ENCODE peak calls at places on chromosomes 5 and 9, in five cellular contexts. One of them, this sample, is unnamed.

GRCh38 chr5:107687937-107688336 is 17.2 kb upstream of the EFNA5 start:
- DNase-seq in H54: no peak
- DNase-seq in activated naive CD4-positive, alpha-beta T cell treated with anti-CD3 and anti-CD28 coated beads for 36 hours: no peak
- DNase-seq in mucosa of gallbladder: no peak
- DNase-seq in heart right ventricle: no peak
- DNase-seq in this sample: no peak

GRCh38 chr5:149371296-149371962 is 7.7 kb downstream of the IL17B start:
- DNase-seq in activated naive CD4-positive, alpha-beta T cell treated with anti-CD3 and anti-CD28 coated beads for 36 hours: peak
- DNase-seq in H54: peak
- DNase-seq in mucosa of gallbladder: peak
- DNase-seq in heart right ventricle: peak
- DNase-seq in this sample: peak

GRCh38 chr9:135474915-135475314 is 4.7 kb upstream of the PPP1R26 start:
- DNase-seq in heart right ventricle: no peak
- DNase-seq in mucosa of gallbladder: no peak
- DNase-seq in H54: no peak
- DNase-seq in activated naive CD4-positive, alpha-beta T cell treated with anti-CD3 and anti-CD28 coated beads for 36 hours: peak
- DNase-seq in this sample: peak

GRCh38 chr9:88586452-88586851 is 51.5 kb downstream of the NXNL2 start:
- DNase-seq in H54: no peak
- DNase-seq in mucosa of gallbladder: peak
- DNase-seq in activated naive CD4-positive, alpha-beta T cell treated with anti-CD3 and anti-CD28 coated beads for 36 hours: no peak
- DNase-seq in heart right ventricle: no peak
- DNase-seq in this sample: no peak

GRCh38 chr9:33506626-33507370 is 17.3 kb upstream of the ANKRD18B start:
- DNase-seq in heart right ventricle: no peak
- DNase-seq in H54: no peak
- DNase-seq in mucosa of gallbladder: no peak
- DNase-seq in activated naive CD4-positive, alpha-beta T cell treated with anti-CD3 and anti-CD28 coated beads for 36 hours: peak
- DNase-seq in this sample: no peak

GRCh38 chr9:34540826-34541225 is 18.0 kb upstream of the ENHO start:
- DNase-seq in activated naive CD4-positive, alpha-beta T cell treated with anti-CD3 and anti-CD28 coated beads for 36 hours: no peak
- DNase-seq in mucosa of gallbladder: peak
- DNase-seq in heart right ventricle: no peak
- DNase-seq in H54: peak
- DNase-seq in this sample: no peak

GRCh38 chr5:30050056-30050815 is 1143.2 kb upstream of the CDH6 start:
- DNase-seq in mucosa of gallbladder: no peak
- DNase-seq in H54: no peak
- DNase-seq in heart right ventricle: no peak
- DNase-seq in activated naive CD4-positive, alpha-beta T cell treated with anti-CD3 and anti-CD28 coated beads for 36 hours: no peak
- DNase-seq in this sample: no peak

GRCh38 chr5:38926121-38926520 is 80.3 kb downstream of the OSMR start:
- DNase-seq in mucosa of gallbladder: no peak
- DNase-seq in activated naive CD4-positive, alpha-beta T cell treated with anti-CD3 and anti-CD28 coated beads for 36 hours: no peak
- DNase-seq in H54: no peak
- DNase-seq in heart right ventricle: no peak
- DNase-seq in this sample: no peak

GRCh38 chr9:1775230-1775629 is 239.9 kb upstream of the SMARCA2 start:
- DNase-seq in H54: no peak
- DNase-seq in activated naive CD4-positive, alpha-beta T cell treated with anti-CD3 and anti-CD28 coated beads for 36 hours: no peak
- DNase-seq in mucosa of gallbladder: no peak
- DNase-seq in heart right ventricle: no peak
- DNase-seq in this sample: no peak